ENCODE peak calls at places on chromosomes 7 and 10, in eight cellular contexts. One of them, this sample, is unnamed.

GRCh38 chr10:114045071-114045737 is 1.5 kb downstream of the ADRB1 start:
- DNase-seq in activated CD8-positive, alpha-beta memory T cell treated with anti-CD3 and anti-CD28 coated beads for 1 hour: no peak
- DNase-seq in NCI-H2107: no peak
- DNase-seq in HT-29: no peak
- DNase-seq in activated T-helper 1 cell treated with anti-CD3 and anti-CD28 coated beads, Interleukin-12 subunit alpha, Interleukin-12 subunit beta, Interleukin-2, Interleukin-4 antibody, amounts not matched to agents 30 ng/mL and 10 ng/mL and 1 ng/mL, durations not matched to agents 14 hours and 24 hours and 36 hours: no peak
- DNase-seq in activated CD4-positive, alpha-beta T cell treated with anti-CD3 and anti-CD28 coated beads, Interleukin-2, amount 10 ng/mL, durations not matched to agents 7 days and 5 days: no peak
- DNase-seq in small intestine: peak; percentile 43
- DNase-seq in heart left ventricle: peak; percentile 79
- DNase-seq in this sample: peak; percentile 8

GRCh38 chr7:45962861-45963260 is 41.8 kb upstream of the IGFBP3 start:
- DNase-seq in activated T-helper 1 cell treated with anti-CD3 and anti-CD28 coated beads, Interleukin-12 subunit alpha, Interleukin-12 subunit beta, Interleukin-2, Interleukin-4 antibody, amounts not matched to agents 30 ng/mL and 10 ng/mL and 1 ng/mL, durations not matched to agents 14 hours and 24 hours and 36 hours: no peak
- DNase-seq in NCI-H2107: no peak
- DNase-seq in small intestine: no peak
- DNase-seq in activated CD4-positive, alpha-beta T cell treated with anti-CD3 and anti-CD28 coated beads, Interleukin-2, amount 10 ng/mL, durations not matched to agents 7 days and 5 days: no peak
- DNase-seq in HT-29: peak; percentile 21
- DNase-seq in activated CD8-positive, alpha-beta memory T cell treated with anti-CD3 and anti-CD28 coated beads for 1 hour: no peak
- DNase-seq in heart left ventricle: no peak
- DNase-seq in this sample: no peak

GRCh38 chr10:130368761-130369560 is 232.8 kb downstream of the GLRX3 start:
- DNase-seq in HT-29: no peak
- DNase-seq in activated CD4-positive, alpha-beta T cell treated with anti-CD3 and anti-CD28 coated beads, Interleukin-2, amount 10 ng/mL, durations not matched to agents 7 days and 5 days: no peak
- DNase-seq in heart left ventricle: no peak
- DNase-seq in small intestine: peak; percentile 88
- DNase-seq in activated CD8-positive, alpha-beta memory T cell treated with anti-CD3 and anti-CD28 coated beads for 1 hour: no peak
- DNase-seq in activated T-helper 1 cell treated with anti-CD3 and anti-CD28 coated beads, Interleukin-12 subunit alpha, Interleukin-12 subunit beta, Interleukin-2, Interleukin-4 antibody, amounts not matched to agents 30 ng/mL and 10 ng/mL and 1 ng/mL, durations not matched to agents 14 hours and 24 hours and 36 hours: no peak
- DNase-seq in NCI-H2107: no peak
- DNase-seq in this sample: no peak

GRCh38 chr10:1020460-1020859 is 5.2 kb downstream of the IDI2 start:
- DNase-seq in small intestine: no peak
- DNase-seq in activated T-helper 1 cell treated with anti-CD3 and anti-CD28 coated beads, Interleukin-12 subunit alpha, Interleukin-12 subunit beta, Interleukin-2, Interleukin-4 antibody, amounts not matched to agents 30 ng/mL and 10 ng/mL and 1 ng/mL, durations not matched to agents 14 hours and 24 hours and 36 hours: no peak
- DNase-seq in activated CD8-positive, alpha-beta memory T cell treated with anti-CD3 and anti-CD28 coated beads for 1 hour: no peak
- DNase-seq in heart left ventricle: no peak
- DNase-seq in activated CD4-positive, alpha-beta T cell treated with anti-CD3 and anti-CD28 coated beads, Interleukin-2, amount 10 ng/mL, durations not matched to agents 7 days and 5 days: no peak
- DNase-seq in NCI-H2107: no peak
- DNase-seq in HT-29: no peak
- DNase-seq in this sample: no peak

GRCh38 chr7:157309990-157310668 is 26.7 kb upstream of the DNAJB6 start:
- DNase-seq in NCI-H2107: peak; percentile 22
- DNase-seq in heart left ventricle: no peak
- DNase-seq in small intestine: no peak
- DNase-seq in activated T-helper 1 cell treated with anti-CD3 and anti-CD28 coated beads, Interleukin-12 subunit alpha, Interleukin-12 subunit beta, Interleukin-2, Interleukin-4 antibody, amounts not matched to agents 30 ng/mL and 10 ng/mL and 1 ng/mL, durations not matched to agents 14 hours and 24 hours and 36 hours: no peak
- DNase-seq in HT-29: no peak
- DNase-seq in activated CD4-positive, alpha-beta T cell treated with anti-CD3 and anti-CD28 coated beads, Interleukin-2, amount 10 ng/mL, durations not matched to agents 7 days and 5 days: no peak
- DNase-seq in activated CD8-positive, alpha-beta memory T cell treated with anti-CD3 and anti-CD28 coated beads for 1 hour: no peak
- DNase-seq in this sample: no peak

GRCh38 chr7:106947244-106947728 is 82.2 kb downstream of the PIK3CG start:
- DNase-seq in heart left ventricle: no peak
- DNase-seq in HT-29: peak; percentile 69
- DNase-seq in activated CD8-positive, alpha-beta memory T cell treated with anti-CD3 and anti-CD28 coated beads for 1 hour: no peak
- DNase-seq in NCI-H2107: peak; percentile 61
- DNase-seq in small intestine: peak; percentile 17
- DNase-seq in activated T-helper 1 cell treated with anti-CD3 and anti-CD28 coated beads, Interleukin-12 subunit alpha, Interleukin-12 subunit beta, Interleukin-2, Interleukin-4 antibody, amounts not matched to agents 30 ng/mL and 10 ng/mL and 1 ng/mL, durations not matched to agents 14 hours and 24 hours and 36 hours: peak; percentile 1
- DNase-seq in activated CD4-positive, alpha-beta T cell treated with anti-CD3 and anti-CD28 coated beads, Interleukin-2, amount 10 ng/mL, durations not matched to agents 7 days and 5 days: peak; percentile 57
- DNase-seq in this sample: peak; percentile 53

GRCh38 chr7:81333004-81333403 is 414.2 kb upstream of the SEMA3C start:
- DNase-seq in NCI-H2107: no peak
- DNase-seq in small intestine: no peak
- DNase-seq in activated CD4-positive, alpha-beta T cell treated with anti-CD3 and anti-CD28 coated beads, Interleukin-2, amount 10 ng/mL, durations not matched to agents 7 days and 5 days: no peak
- DNase-seq in activated T-helper 1 cell treated with anti-CD3 and anti-CD28 coated beads, Interleukin-12 subunit alpha, Interleukin-12 subunit beta, Interleukin-2, Interleukin-4 antibody, amounts not matched to agents 30 ng/mL and 10 ng/mL and 1 ng/mL, durations not matched to agents 14 hours and 24 hours and 36 hours: no peak
- DNase-seq in heart left ventricle: no peak
- DNase-seq in HT-29: no peak
- DNase-seq in activated CD8-positive, alpha-beta memory T cell treated with anti-CD3 and anti-CD28 coated beads for 1 hour: no peak
- DNase-seq in this sample: no peak

GRCh38 chr10:132840698-132841097 is 54.8 kb upstream of the NKX6-2 start:
- DNase-seq in activated CD4-positive, alpha-beta T cell treated with anti-CD3 and anti-CD28 coated beads, Interleukin-2, amount 10 ng/mL, durations not matched to agents 7 days and 5 days: no peak
- DNase-seq in heart left ventricle: no peak
- DNase-seq in HT-29: no peak
- DNase-seq in NCI-H2107: no peak
- DNase-seq in activated T-helper 1 cell treated with anti-CD3 and anti-CD28 coated beads, Interleukin-12 subunit alpha, Interleukin-12 subunit beta, Interleukin-2, Interleukin-4 antibody, amounts not matched to agents 30 ng/mL and 10 ng/mL and 1 ng/mL, durations not matched to agents 14 hours and 24 hours and 36 hours: no peak
- DNase-seq in activated CD8-positive, alpha-beta memory T cell treated with anti-CD3 and anti-CD28 coated beads for 1 hour: no peak
- DNase-seq in small intestine: no peak
- DNase-seq in this sample: no peak